ENCODE peak calls at places on chromosomes 1 and 21, in four cellular contexts. F is right lobe of liver, T is MCF 10A, C is heart left ventricle. U is an unnamed sample.

GRCh38 chr1:8026976-8027747 is 1.1 kb upstream of the ERRFI1 start:
- DNase-seq in F (peak; percentile 93), T (no peak), C (peak; percentile 33), U (no peak)

GRCh38 chr1:209220048-209220524 is 363.4 kb upstream of the CAMK1G start:
- DNase-seq in F (no peak), C (no peak), T (no peak), U (no peak)

GRCh38 chr21:33070921-33071877 is 1.3 kb downstream of the OLIG1 start:
- DNase-seq in T (no peak), C (no peak), F (no peak), U (no peak)

GRCh38 chr1:226690460-226690982 is 48.6 kb downstream of the ITPKB start:
- DNase-seq in T (peak; percentile 35), C (no peak), F (no peak), U (no peak)

GRCh38 chr1:244429818-244430217 is 21.9 kb downstream of the ADSS2 start:
- DNase-seq in T (no peak), C (no peak), F (no peak), U (no peak)

GRCh38 chr21:29002442-29003144 is 9.9 kb upstream of the LTN1 start:
- DNase-seq in F (peak; percentile 98), C (peak; percentile 97), T (peak; percentile 94), U (peak; percentile 99)

GRCh38 chr1:145690587-145691558 is 16.3 kb downstream of the PDZK1 start:
- DNase-seq in C (no peak), F (no peak), T (peak; percentile 84), U (peak; percentile 73)

GRCh38 chr1:39391741-39392679 is 99.4 kb upstream of the BMP8A start:
- DNase-seq in F (no peak), C (peak; percentile 62), T (peak; percentile 82), U (peak; percentile 47)

GRCh38 chr1:67690018-67690363 is 5.0 kb downstream of the GADD45A start:
- DNase-seq in C (no peak), F (no peak), T (no peak), U (no peak)

GRCh38 chr1:15957221-15958090 is 18.4 kb downstream of the ZBTB17 start:
- DNase-seq in F (no peak), C (no peak), T (no peak), U (no peak)
- TF ChIP-seq CTCF in F (no peak), C (no peak), T (no peak), U (peak; percentile 7)

GRCh38 chr1:95679262-95679661 is 445.3 kb downstream of the RWDD3 start:
- DNase-seq in T (peak; percentile 5), C (no peak), F (no peak), U (no peak)
- TF ChIP-seq CTCF in T (no peak), C (no peak), F (no peak), U (no peak)

DNA sequence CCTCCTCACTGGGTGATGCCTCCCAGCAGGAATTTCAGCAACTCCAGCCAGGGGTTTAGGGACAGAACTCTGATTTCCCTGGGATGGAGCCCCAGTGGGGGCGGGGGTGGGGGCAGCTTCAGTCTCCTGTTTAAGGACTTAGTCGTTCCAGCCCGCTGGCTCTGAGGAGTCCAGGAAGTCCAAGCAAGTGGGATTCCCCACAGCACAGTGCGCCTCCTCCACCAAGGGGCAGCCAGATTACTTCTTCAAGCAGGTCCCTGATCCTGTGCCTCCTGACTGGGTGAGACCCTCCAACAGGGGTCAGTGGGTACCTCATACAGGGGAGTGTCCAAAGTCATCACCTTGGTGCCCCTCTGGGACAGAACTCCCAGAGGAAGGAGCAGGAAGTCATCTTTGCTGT is 1438.4 kb upstream of the B3GALT2 start:
- DNase-seq in T (no peak), F (no peak), C (no peak), U (no peak)
- TF ChIP-seq CTCF in T (no peak), F (no peak), C (no peak), U (no peak)

GRCh38 chr1:177278626-177279390 is 108.0 kb downstream of the BRINP2 start:
- DNase-seq in T (peak; percentile 63), F (no peak), C (no peak), U (no peak)
- TF ChIP-seq CTCF in T (no peak), F (no peak), C (no peak), U (no peak)